ENCODE peak calls at places on chromosomes 13 and 19, in ten cellular contexts. T, W, I, Q, F, N, X, U, C and S are unnamed samples.

GRCh38 chr19:17807731-17808316 is 12.9 kb downstream of the B3GNT3 start:
- DNase-seq in X (no peak), F (no peak), T (no peak), C (no peak), U (no peak), W (no peak), I (no peak), Q (no peak), N (no peak), S (no peak)

GRCh38 chr19:3175761-3176714 is 2.5 kb upstream of the S1PR4 start:
- DNase-seq in C (peak), W (no peak), N (peak), T (peak), I (no peak), U (no peak), Q (peak), F (no peak), X (no peak), S (peak)

GRCh38 chr19:16645140-16645539 is 14.8 kb downstream of the SMIM7 start:
- DNase-seq in I (no peak), X (no peak), T (no peak), C (no peak), U (no peak), Q (no peak), N (no peak), W (no peak), F (no peak), S (no peak)

GRCh38 chr13:75723927-75724326 is 87.8 kb downstream of the LMO7 start:
- DNase-seq in Q (no peak), F (no peak), X (no peak), C (no peak), U (no peak), I (no peak), T (no peak), W (no peak), N (no peak), S (no peak)

GRCh38 chr13:35252536-35253205 is 223.8 kb downstream of the MAB21L1 start:
- DNase-seq in W (peak), Q (no peak), I (no peak), F (no peak), X (no peak), T (no peak), C (no peak), N (no peak), U (no peak), S (no peak)

GRCh38 chr19:41321600-41322270 is 11.8 kb downstream of the CCDC97 start:
- DNase-seq in T (peak), N (peak), I (no peak), X (no peak), Q (no peak), U (no peak), C (peak), W (peak), F (peak), S (no peak)

GRCh38 chr13:39612023-39612637 is 9.1 kb upstream of the LHFPL6 start:
- DNase-seq in N (peak), T (peak), I (peak), Q (no peak), W (peak), C (peak), X (no peak), F (peak), U (peak), S (peak)

GRCh38 chr13:54185785-54186184 is 1157.2 kb downstream of the OLFM4 start:
- DNase-seq in X (no peak), T (no peak), Q (no peak), I (peak), N (no peak), C (no peak), F (no peak), W (peak), U (no peak), S (peak)

GRCh38 chr19:51807111-51807701 is 12.2 kb downstream of the FPR3 start:
- DNase-seq in F (no peak), Q (peak), N (no peak), I (no peak), X (no peak), T (peak), W (peak), U (no peak), C (no peak), S (no peak)

GRCh38 chr19:49889687-49890348 is 6.9 kb downstream of the IL4I1 start:
- DNase-seq in X (peak), N (no peak), I (no peak), F (peak), Q (peak), U (peak), T (no peak), W (no peak), C (peak), S (no peak)

GRCh38 chr13:50993908-50994307 is 84.3 kb downstream of the RNASEH2B start:
- DNase-seq in Q (no peak), C (peak), F (peak), X (no peak), U (no peak), I (peak), T (no peak), W (no peak), N (no peak), S (no peak)

GRCh38 chr13:61162636-61163035 is 253.0 kb downstream of the PCDH20 start:
- DNase-seq in F (no peak), T (no peak), C (no peak), X (no peak), W (no peak), I (no peak), Q (no peak), U (no peak), N (no peak), S (no peak)

GRCh38 chr19:1503089-1503924 is 9.5 kb downstream of the ADAMTSL5 start:
- DNase-seq in C (no peak), U (no peak), Q (peak), W (peak), I (no peak), X (peak), F (peak), T (peak), N (peak), S (peak)

GRCh38 chr19:15292847-15293582 is 39.3 kb downstream of the BRD4 start:
- DNase-seq in T (no peak), I (peak), N (no peak), X (no peak), U (no peak), W (no peak), C (peak), Q (no peak), F (no peak), S (no peak)

GRCh38 chr13:108657520-108657919 is 28.1 kb downstream of the MYO16 start:
- DNase-seq in C (no peak), U (no peak), T (no peak), Q (no peak), I (no peak), W (no peak), N (no peak), F (no peak), X (no peak), S (no peak)

GRCh38 chr19:7348587-7349230 is at the start of gene ARHGEF18:
- DNase-seq in C (no peak), I (no peak), T (no peak), W (peak), Q (peak), X (no peak), N (no peak), F (no peak), U (no peak), S (no peak)

GRCh38 chr13:30429721-30430694 is 7.7 kb downstream of the UBE2L5 start:
- DNase-seq in T (peak), N (peak), I (no peak), C (peak), U (no peak), X (no peak), W (no peak), F (peak), Q (no peak), S (no peak)